ENCODE peak calls at places on chromosome 20, in five cellular contexts. T, J, G, H and A are unnamed samples.

GRCh38 chr20:49046087-49046900 is at the start of gene CSE1L:
- DNase-seq in G (peak; percentile 95), J (peak; percentile 94), T (peak; percentile 78), H (peak; percentile 99), A (peak; percentile 92)

GRCh38 chr20:50335105-50335504 is 144.5 kb downstream of the CEBPB start:
- DNase-seq in T (no peak), H (peak; percentile 32), G (no peak), J (no peak), A (no peak)

GRCh38 chr20:6953611-6954010 is 186.1 kb downstream of the BMP2 start:
- DNase-seq in T (no peak), H (no peak), J (no peak), G (no peak), A (no peak)

GRCh38 chr20:32638848-32639247 is 34.9 kb downstream of the C20orf203 start:
- DNase-seq in J (no peak), T (no peak), H (no peak), G (peak; percentile 33), A (no peak)

GRCh38 chr20:14383326-14383725 is 45.9 kb upstream of the FLRT3 start:
- DNase-seq in J (no peak), G (no peak), T (no peak), H (no peak), A (no peak)

GRCh38 chr20:32898721-32899120 is 40.0 kb downstream of the EFCAB8 start:
- DNase-seq in T (no peak), H (peak; percentile 91), J (no peak), G (no peak), A (no peak)

GRCh38 chr20:4119854-4120209 is 104.5 kb upstream of the RNF24 start:
- DNase-seq in G (no peak), J (no peak), T (no peak), H (no peak), A (no peak)

GRCh38 chr20:58407966-58408557 is 19.0 kb downstream of the VAPB start:
- DNase-seq in G (no peak), H (no peak), T (no peak), J (no peak), A (no peak)

GRCh38 chr20:37714973-37715657 is 21.3 kb downstream of the CTNNBL1 start:
- DNase-seq in G (peak; percentile 43), T (no peak), H (no peak), J (peak; percentile 45), A (no peak)

GRCh38 chr20:41654292-41654691 is 36.1 kb upstream of the CHD6 start:
- DNase-seq in T (no peak), J (no peak), G (no peak), H (no peak), A (no peak)

GRCh38 chr20:49618289-49618688 is 50.4 kb upstream of the PTGIS start:
- DNase-seq in J (no peak), T (no peak), G (no peak), H (no peak), A (no peak)

GRCh38 chr20:51667002-51667408 is 101.2 kb downstream of the ATP9A start:
- DNase-seq in H (no peak), T (no peak), J (no peak), G (no peak), A (no peak)

GRCh38 chr20:43442310-43442880 is 15.3 kb upstream of the SRSF6 start:
- DNase-seq in J (no peak), H (peak; percentile 68), G (no peak), T (no peak), A (no peak)

GRCh38 chr20:43320536-43320935 is 130.8 kb upstream of the PTPRT start:
- DNase-seq in H (no peak), G (no peak), J (no peak), T (no peak), A (no peak)

GRCh38 chr20:41009960-41010359 is 18.7 kb upstream of the TOP1 start:
- DNase-seq in H (no peak), J (no peak), G (peak; percentile 31), T (no peak), A (no peak)

GRCh38 chr20:46433051-46433450 is 26.6 kb upstream of the ELMO2 start:
- DNase-seq in J (no peak), G (no peak), H (no peak), T (no peak), A (no peak)

GRCh38 chr20:60283281-60283680 is 325.1 kb downstream of the CDH26 start:
- DNase-seq in G (peak; percentile 6), T (no peak), H (no peak), J (no peak), A (no peak)

GRCh38 chr20:38550274-38550673 is 30.7 kb upstream of the ADIG start:
- DNase-seq in J (no peak), G (no peak), T (no peak), H (no peak), A (no peak)

GRCh38 chr20:53938739-53939138 is 131.7 kb downstream of the BCAS1 start:
- DNase-seq in G (no peak), J (no peak), T (no peak), H (no peak), A (no peak)

GRCh38 chr20:23641936-23642751 is 4.4 kb upstream of the CST3 start:
- DNase-seq in H (peak; percentile 64), J (peak; percentile 92), T (no peak), G (peak; percentile 86), A (no peak)

GRCh38 chr20:4797275-4797674 is 75.6 kb downstream of the PRND start:
- DNase-seq in J (no peak), G (no peak), T (no peak), H (no peak), A (no peak)

GRCh38 chr20:20860078-20860806 is 147.8 kb upstream of the RALGAPA2 start:
- DNase-seq in H (peak; percentile 88), G (peak; percentile 70), T (peak; percentile 75), J (peak; percentile 78), A (peak; percentile 63)

GRCh38 chr20:52242237-52243230 is 51.0 kb upstream of the ZFP64 start:
- DNase-seq in T (no peak), J (no peak), G (peak; percentile 32), H (peak; percentile 30), A (no peak)

GRCh38 chr20:32906200-32906599 is 47.5 kb downstream of the EFCAB8 start:
- DNase-seq in J (no peak), G (no peak), T (no peak), H (no peak), A (no peak)

GRCh38 chr20:21127201-21127981 is 1.5 kb downstream of the KIZ start:
- DNase-seq in T (no peak), H (no peak), J (no peak), G (no peak), A (no peak)